ENCODE peak calls at places on chromosomes 11 and 22, in six cellular contexts. H, T, S, Q, E and D are unnamed samples. For H3F3A, the result is how much of the 10 kb centered on the place peaks cover.

GRCh38 chr22:43449831-43450225 is 38.0 kb downstream of the MPPED1 start:
- DNase-seq in H (no peak), T (no peak), S (no peak), Q (no peak), E (no peak), D (no peak)

GRCh38 chr22:42801537-42802165 is 55.4 kb downstream of the ARFGAP3 start:
- DNase-seq in H (no peak), T (no peak), S (no peak), Q (no peak), E (no peak), D (no peak)

GRCh38 chr11:2533642-2534115 is 88.9 kb downstream of the KCNQ1 start:
- DNase-seq in H (peak), T (peak), S (peak), Q (peak), E (peak), D (peak)

GRCh38 chr11:71114124-71114851 is 138.1 kb downstream of the SHANK2 start:
- DNase-seq in H (no peak), T (no peak), S (no peak), Q (no peak), E (no peak), D (peak)

GRCh38 chr22:42446151-42446550 is 13.9 kb upstream of the NFAM1 start:
- DNase-seq in H (no peak), T (no peak), S (no peak), Q (no peak), E (no peak), D (no peak)

GRCh38 chr22:43110444-43110926 is at the start of gene BIK:
- DNase-seq in H (peak), T (peak), S (peak), Q (peak), E (no peak), D (peak)

GRCh38 chr11:81963018-81963417 is 770.6 kb downstream of the FAM181B start:
- DNase-seq in H (no peak), T (peak), S (peak), Q (peak), E (no peak), D (peak)

GRCh38 chr11:31767066-31767465 is 44.1 kb downstream of the PAX6 start:
- DNase-seq in H (no peak), T (peak), S (no peak), Q (no peak), E (no peak), D (no peak)

GRCh38 chr11:61505640-61506155 is 2.9 kb upstream of the LRRC10B start:
- DNase-seq in H (no peak), T (no peak), S (peak), Q (no peak), E (peak), D (no peak)

DNA sequence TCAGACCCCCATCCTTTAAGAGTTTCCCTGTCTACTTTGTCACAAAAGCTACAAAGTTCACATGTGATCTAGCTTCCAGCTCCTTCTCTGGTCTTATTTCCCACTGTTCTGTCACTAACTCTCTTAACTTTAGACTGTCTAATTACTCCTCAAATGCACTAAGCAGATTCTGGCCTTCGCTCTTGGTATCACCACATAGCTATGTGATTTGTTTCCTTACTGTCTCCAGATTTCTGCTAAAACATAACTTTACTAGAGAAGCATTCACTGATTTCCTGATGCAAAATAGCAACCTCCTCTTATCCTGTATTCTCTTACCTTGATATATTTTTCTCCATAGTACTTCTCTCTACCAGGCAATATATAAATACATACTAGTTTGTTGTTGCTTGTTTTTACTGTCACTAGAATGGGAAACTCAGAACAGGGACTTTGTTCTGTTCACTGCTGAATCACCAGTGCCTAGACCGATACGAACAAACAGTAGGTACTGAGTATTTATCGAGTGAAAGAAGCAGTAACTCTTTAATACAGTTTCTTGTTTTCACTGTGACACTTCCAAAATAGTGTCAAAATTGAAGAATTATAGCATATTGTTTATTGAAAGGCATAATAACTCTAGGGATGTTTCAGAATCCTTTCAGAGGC is 205.6 kb downstream of the DDX10 start:
- DNase-seq in H (no peak), T (no peak), S (peak), Q (peak), E (no peak), D (no peak)
- H3F3A ChIP-seq in H (under half), T (under half), S (under half), Q (under half), E (under half), D (under half)

GRCh38 chr11:6216501-6216900 is 11.1 kb downstream of the C11orf42 start:
- DNase-seq in H (no peak), T (no peak), S (no peak), Q (no peak), E (no peak), D (no peak)

GRCh38 chr11:6219359-6219758 is 14.0 kb downstream of the C11orf42 start:
- DNase-seq in H (no peak), T (no peak), S (peak), Q (peak), E (no peak), D (no peak)

GRCh38 chr11:6214530-6214929 is 9.2 kb downstream of the C11orf42 start:
- DNase-seq in H (no peak), T (no peak), S (no peak), Q (no peak), E (no peak), D (no peak)

DNA sequence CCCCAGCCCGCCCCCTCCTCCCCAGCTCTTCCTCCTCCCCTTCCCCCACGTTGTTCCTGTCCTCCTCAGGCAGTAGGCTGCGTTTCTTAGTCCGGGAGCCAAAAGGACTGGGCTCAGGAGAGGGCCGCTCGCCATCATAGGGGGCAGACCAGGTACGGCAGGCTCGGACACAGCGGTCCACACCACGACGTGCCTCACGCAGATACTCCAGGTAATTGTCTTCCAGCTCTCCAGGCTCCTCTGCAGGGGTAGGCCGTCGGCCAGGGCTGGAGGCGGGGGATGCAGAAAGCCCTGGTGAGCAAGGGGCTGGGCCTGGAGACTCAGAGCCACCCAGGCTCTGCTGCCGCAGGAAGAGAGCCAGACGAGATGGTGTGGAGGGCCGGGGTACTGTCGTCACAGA is 12.4 kb downstream of the C11orf42 start:
- DNase-seq in H (no peak), T (no peak), S (no peak), Q (no peak), E (no peak), D (no peak)
- TF ChIP-seq EZH2 in H (no peak), T (no peak), S (no peak), Q (no peak), E (no peak), D (no peak)

GRCh38 chr11:123581651-123582399 is 72.6 kb downstream of the SCN3B start:
- DNase-seq in H (no peak), T (no peak), S (no peak), Q (no peak), E (no peak), D (no peak)
- H3F3A ChIP-seq in H (under half), T (under half), S (under half), Q (under half), E (under half), D (under half)

GRCh38 chr11:126061707-126062678 is 673 bp downstream of the CDON start:
- DNase-seq in H (peak), T (peak), S (peak), Q (peak), E (peak), D (peak)
- TF ChIP-seq EZH2 in H (no peak), T (no peak), S (no peak), Q (no peak), E (no peak), D (no peak)

GRCh38 chr11:11501546-11502274 is 120.1 kb downstream of the GALNT18 start:
- DNase-seq in H (no peak), T (no peak), S (no peak), Q (no peak), E (no peak), D (no peak)
- H3F3A ChIP-seq in H (under half), T (under half), S (under half), Q (under half), E (under half), D (under half)

GRCh38 chr11:66729447-66729846 is 431 bp upstream of the SPTBN2 start:
- DNase-seq in H (no peak), T (no peak), S (no peak), Q (no peak), E (no peak), D (no peak)

GRCh38 chr11:66728760-66729385 is at the start of gene SPTBN2:
- DNase-seq in H (peak), T (peak), S (peak), Q (peak), E (no peak), D (no peak)

GRCh38 chr11:66725646-66726045 is 3.4 kb downstream of the SPTBN2 start:
- DNase-seq in H (peak), T (peak), S (no peak), Q (no peak), E (no peak), D (no peak)

GRCh38 chr11:66727282-66727882 is 1.6 kb downstream of the SPTBN2 start:
- DNase-seq in H (peak), T (peak), S (peak), Q (peak), E (no peak), D (peak)

GRCh38 chr11:66727883-66728759 is 895 bp downstream of the SPTBN2 start:
- DNase-seq in H (peak), T (peak), S (peak), Q (no peak), E (no peak), D (no peak)
- TF ChIP-seq EZH2 in H (peak), T (no peak), S (no peak), Q (no peak), E (no peak), D (no peak)

DNA sequence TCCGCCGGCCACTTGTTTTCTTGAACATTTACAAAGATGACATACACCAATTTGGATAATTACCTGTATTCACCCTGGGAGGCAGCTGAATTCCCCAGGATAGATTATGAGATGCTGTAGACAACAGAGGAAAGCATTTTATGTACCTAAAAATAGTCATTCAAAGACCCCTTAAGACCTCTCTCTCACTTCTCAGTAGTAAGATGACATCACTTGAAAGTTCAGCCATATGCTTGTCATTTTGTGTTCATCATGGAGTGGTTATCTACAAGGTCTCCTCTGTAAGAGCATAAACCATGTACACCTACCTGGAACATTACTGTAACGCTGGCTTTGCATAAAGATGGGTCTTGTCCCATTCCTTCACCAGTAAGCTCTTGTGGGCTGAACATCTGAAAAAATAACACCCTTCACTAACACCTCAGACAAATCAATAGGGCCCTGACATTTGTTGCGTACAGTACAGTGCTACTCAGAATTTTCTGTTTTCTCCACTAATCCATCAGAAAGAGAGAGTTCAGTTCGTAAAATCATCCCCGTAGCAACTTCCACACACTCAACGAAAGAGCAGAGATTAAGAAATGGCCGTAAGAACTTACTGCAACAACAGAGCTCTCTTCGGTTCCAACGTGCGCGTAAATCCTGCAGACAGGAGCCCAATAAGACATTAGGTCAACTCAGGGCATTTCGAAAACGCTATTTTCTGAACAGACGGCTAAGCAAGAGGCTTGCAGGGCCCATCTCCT is 15.6 kb upstream of the WDR74 start:
- DNase-seq in H (no peak), T (no peak), S (no peak), Q (no peak), E (no peak), D (peak)
- H3F3A ChIP-seq in H (half or more), T (half or more), S (half or more), Q (half or more), E (half or more), D (half or more)

GRCh38 chr11:34546511-34547206 is 33.1 kb upstream of the ELF5 start:
- DNase-seq in H (peak), T (no peak), S (no peak), Q (peak), E (no peak), D (peak)
- TF ChIP-seq EZH2 in H (no peak), T (no peak), S (no peak), Q (no peak), E (no peak), D (no peak)

GRCh38 chr22:39234157-39234793 is 10.5 kb downstream of the PDGFB start:
- DNase-seq in H (peak), T (no peak), S (no peak), Q (no peak), E (no peak), D (no peak)
- H3F3A ChIP-seq in H (under half), T (under half), S (under half), Q (under half), E (under half), D (under half)

DNA sequence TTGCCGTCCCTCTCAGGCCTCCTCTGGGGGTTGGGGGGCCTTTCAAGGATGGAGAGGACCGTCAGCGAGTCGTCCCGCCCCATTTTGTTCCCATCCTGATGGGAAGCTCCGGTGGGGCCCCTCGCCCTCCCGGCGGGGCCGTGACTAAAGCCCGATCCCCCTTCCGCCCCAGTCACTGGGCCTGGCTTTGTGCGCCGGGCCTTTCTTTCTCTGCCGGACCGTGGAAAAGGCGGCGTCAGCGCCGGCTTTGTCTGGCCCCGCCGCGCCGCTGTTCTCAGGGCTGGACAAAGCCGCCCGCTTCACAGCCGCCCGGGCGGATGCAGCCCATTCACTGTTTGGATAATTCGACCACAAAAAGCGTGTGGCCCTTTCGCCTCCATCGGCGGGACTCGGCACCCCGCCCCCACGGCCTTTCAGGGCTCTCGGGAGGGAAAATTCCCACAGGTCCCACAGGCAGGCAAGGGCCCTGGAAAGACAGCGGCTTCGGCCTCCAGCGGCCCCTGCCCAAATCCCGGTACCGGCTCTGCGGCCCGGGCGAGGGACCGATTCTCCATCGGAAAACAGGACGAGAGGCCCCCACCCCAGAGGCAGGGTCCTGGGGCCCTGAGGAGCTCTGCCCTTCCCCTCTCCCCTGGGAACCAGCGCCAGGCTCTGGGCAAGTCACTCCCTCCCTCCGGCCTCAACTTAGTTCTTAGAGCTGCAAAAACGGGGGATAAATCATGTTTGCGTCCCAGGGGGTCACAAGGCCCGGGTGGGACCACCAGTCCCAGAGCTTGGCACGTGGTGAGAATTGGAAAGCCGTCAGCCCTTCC is 87.2 kb downstream of the WNT7B start:
- DNase-seq in H (peak), T (peak), S (peak), Q (no peak), E (no peak), D (no peak)
- TF ChIP-seq EZH2 in H (no peak), T (no peak), S (no peak), Q (no peak), E (no peak), D (no peak)